ENCODE peak calls at places on chromosomes 12 and 14, in ten cellular contexts. Z, Y, W, Q, L, A, R, S, B and I are unnamed samples.

GRCh38 chr14:67444395-67444794 is 32.4 kb upstream of the PLEK2 start:
- DNase-seq in L (no peak), W (peak), S (no peak), B (no peak), Z (no peak), A (no peak), Y (no peak), Q (no peak), R (no peak), I (no peak)

GRCh38 chr14:29548948-29549370 is 378.7 kb downstream of the PRKD1 start:
- DNase-seq in S (peak), L (no peak), Q (no peak), Y (no peak), A (peak), W (peak), Z (peak), B (peak), R (no peak), I (no peak)

GRCh38 chr14:64760146-64760755 is 56.0 kb downstream of the PLEKHG3 start:
- DNase-seq in A (peak), Z (peak), L (peak), R (no peak), Y (peak), S (peak), Q (peak), B (no peak), W (peak), I (peak)

GRCh38 chr12:93020225-93020997 is 91.3 kb upstream of the EEA1 start:
- DNase-seq in B (no peak), R (no peak), Q (no peak), W (no peak), A (no peak), Z (no peak), S (peak), Y (peak), L (no peak), I (no peak)

GRCh38 chr14:88553886-88554457 is 835 bp downstream of the PTPN21 start:
- DNase-seq in S (no peak), A (peak), Z (no peak), R (no peak), L (no peak), B (no peak), Q (no peak), W (no peak), Y (no peak), I (no peak)

GRCh38 chr12:20798561-20798960 is 11.9 kb upstream of the SLCO1B3 start:
- DNase-seq in R (no peak), Y (no peak), W (no peak), Z (peak), B (no peak), A (peak), S (no peak), L (no peak), Q (no peak), I (no peak)

GRCh38 chr12:129381717-129382116 is 522.1 kb downstream of the TMEM132D start:
- DNase-seq in R (no peak), S (no peak), A (no peak), W (no peak), L (no peak), Z (no peak), Q (no peak), B (no peak), Y (no peak), I (no peak)

GRCh38 chr12:124498870-124499753 is 68.3 kb downstream of the NCOR2 start:
- DNase-seq in Y (no peak), R (no peak), L (no peak), Z (no peak), S (no peak), A (peak), B (no peak), W (no peak), Q (no peak), I (no peak)

GRCh38 chr12:57049047-57049446 is 882 bp downstream of the MYO1A start:
- DNase-seq in S (no peak), W (no peak), Y (no peak), B (no peak), R (no peak), L (no peak), Z (no peak), A (no peak), Q (no peak), I (no peak)

GRCh38 chr14:24690492-24690891 is 56.5 kb upstream of the GZMB start:
- DNase-seq in Y (no peak), Z (no peak), L (no peak), B (no peak), R (no peak), W (no peak), S (no peak), Q (no peak), A (no peak), I (no peak)

GRCh38 chr14:100146548-100147091 is 12.8 kb downstream of the DEGS2 start:
- DNase-seq in L (no peak), B (no peak), Y (no peak), S (no peak), W (no peak), A (no peak), Q (no peak), Z (no peak), R (no peak), I (no peak)
- TF ChIP-seq CTCF in L (no peak), B (no peak), Y (no peak), S (no peak), W (no peak), A (peak), Q (no peak), Z (no peak), R (peak), I (no peak)

GRCh38 chr14:74546416-74546815 is 52.9 kb downstream of the ISCA2 start:
- DNase-seq in A (no peak), W (no peak), S (no peak), B (no peak), Z (no peak), Y (peak), Q (no peak), L (no peak), R (peak), I (no peak)
- TF ChIP-seq CTCF in A (no peak), W (no peak), S (no peak), B (no peak), Z (no peak), Y (no peak), Q (no peak), L (no peak), R (no peak), I (no peak)

GRCh38 chr12:48750769-48751356 is 34.4 kb upstream of the CCNT1 start:
- DNase-seq in S (no peak), L (no peak), A (no peak), Q (no peak), B (no peak), Z (no peak), W (no peak), Y (no peak), R (no peak), I (no peak)
- TF ChIP-seq CTCF in S (no peak), L (no peak), A (no peak), Q (no peak), B (no peak), Z (no peak), W (no peak), Y (no peak), R (no peak), I (no peak)

GRCh38 chr12:6328945-6329692 is 12.8 kb downstream of the TNFRSF1A start:
- DNase-seq in R (peak), Y (no peak), Q (no peak), Z (no peak), S (no peak), B (no peak), A (no peak), L (no peak), W (no peak), I (no peak)
- TF ChIP-seq CTCF in R (no peak), Y (no peak), Q (no peak), Z (no peak), S (no peak), B (no peak), A (no peak), L (no peak), W (no peak), I (no peak)

GRCh38 chr12:30047499-30048262 is 263.9 kb upstream of the TMTC1 start:
- DNase-seq in W (peak), B (no peak), Y (no peak), R (no peak), L (no peak), Z (no peak), S (no peak), Q (no peak), A (peak), I (no peak)

GRCh38 chr12:30046376-30046775 is 262.6 kb upstream of the TMTC1 start:
- DNase-seq in Z (no peak), R (no peak), W (no peak), B (no peak), Y (no peak), L (no peak), S (no peak), Q (no peak), A (peak), I (no peak)

GRCh38 chr12:30043151-30043550 is 259.4 kb upstream of the TMTC1 start:
- DNase-seq in Z (no peak), R (no peak), Q (no peak), S (no peak), W (no peak), B (no peak), A (no peak), Y (no peak), L (no peak), I (no peak)

GRCh38 chr12:30044206-30044605 is 260.5 kb upstream of the TMTC1 start:
- DNase-seq in A (no peak), W (no peak), R (no peak), Q (no peak), Z (no peak), Y (no peak), L (no peak), S (no peak), B (no peak), I (no peak)

DNA sequence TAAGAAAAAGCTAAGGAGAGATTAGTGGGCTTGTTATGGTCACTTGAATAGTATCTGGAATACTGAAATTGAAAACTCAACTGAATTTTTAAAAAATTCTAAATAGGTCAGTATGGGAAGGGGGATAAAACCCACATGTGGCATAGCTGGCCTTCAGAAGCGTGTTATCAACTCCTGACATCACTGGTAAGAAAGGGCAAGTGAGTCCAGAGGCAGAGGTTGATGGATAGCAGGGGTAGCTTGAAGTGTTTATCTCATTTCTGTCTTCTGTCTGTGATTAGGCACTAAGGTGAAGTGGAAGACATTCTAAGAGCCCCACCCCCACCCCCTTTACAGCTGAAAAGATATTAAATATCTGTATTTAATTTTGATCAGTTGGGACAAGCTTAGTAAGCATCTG is 261.4 kb upstream of the TMTC1 start:
- DNase-seq in Q (no peak), A (no peak), S (no peak), W (no peak), B (no peak), Y (no peak), L (no peak), Z (no peak), R (no peak), I (no peak)
- TF ChIP-seq CTCF in Q (no peak), A (no peak), S (no peak), W (no peak), B (no peak), Y (no peak), L (no peak), Z (no peak), R (no peak), I (no peak)

GRCh38 chr12:68807576-68808387 is at the start of gene MDM2:
- DNase-seq in W (peak), S (peak), B (peak), Y (peak), L (peak), R (peak), Q (peak), A (peak), Z (peak), I (peak)
- TF ChIP-seq CTCF in W (peak), S (peak), B (peak), Y (peak), L (peak), R (peak), Q (peak), A (peak), Z (peak), I (no peak)

GRCh38 chr14:52821805-52822250 is 30.4 kb upstream of the GNPNAT1 start:
- DNase-seq in L (no peak), Q (no peak), Y (no peak), W (no peak), A (no peak), R (no peak), S (no peak), B (no peak), Z (no peak), I (no peak)
- TF ChIP-seq CTCF in L (no peak), Q (no peak), Y (no peak), W (no peak), A (no peak), R (no peak), S (no peak), B (no peak), Z (no peak), I (no peak)